ENCODE peak calls at places on chromosome 3, in seven cellular contexts. V, P, S, G, L, U and C are unnamed samples.
A peak's percentile ranks its signal among the peaks of the same experiment; 100 is the strongest.

GRCh38 chr3:46954178-46954577 is 22.4 kb downstream of the CCDC12 start:
- DNase-seq in P (no peak), U (no peak), G (no peak), V (no peak), S (no peak), L (no peak), C (no peak)

GRCh38 chr3:151058742-151059141 is 26.7 kb upstream of the MED12L start:
- DNase-seq in S (no peak), U (no peak), G (no peak), V (no peak), P (no peak), L (no peak), C (no peak)

GRCh38 chr3:13229291-13229949 is 156.2 kb upstream of the IQSEC1 start:
- DNase-seq in L (peak; percentile 37), U (peak; percentile 2), V (no peak), P (peak; percentile 71), S (peak; percentile 65), G (peak; percentile 72), C (peak; percentile 39)

GRCh38 chr3:120203016-120203415 is 82.0 kb downstream of the GPR156 start:
- DNase-seq in V (no peak), U (no peak), S (no peak), G (no peak), L (no peak), P (no peak), C (no peak)

GRCh38 chr3:82672966-82673365 is 911.5 kb upstream of the GBE1 start:
- DNase-seq in U (no peak), P (no peak), S (no peak), L (no peak), G (no peak), V (no peak), C (no peak)

GRCh38 chr3:15820911-15821310 is 23.1 kb upstream of the ANKRD28 start:
- DNase-seq in S (no peak), G (no peak), V (no peak), P (no peak), U (no peak), L (no peak), C (no peak)

GRCh38 chr3:160319322-160319721 is 79.7 kb downstream of the IFT80 start:
- DNase-seq in P (no peak), V (no peak), G (no peak), U (no peak), S (no peak), L (no peak), C (no peak)

GRCh38 chr3:44890258-44890657 is 15.8 kb downstream of the TGM4 start:
- DNase-seq in G (no peak), U (no peak), P (no peak), S (no peak), L (no peak), V (no peak), C (no peak)

GRCh38 chr3:98732239-98733054 is 30.7 kb upstream of the ST3GAL6 start:
- DNase-seq in V (peak; percentile 84), U (no peak), P (peak; percentile 79), S (peak; percentile 40), L (peak; percentile 82), G (no peak), C (peak; percentile 47)

GRCh38 chr3:123256256-123256655 is 54.5 kb downstream of the SEC22A start:
- DNase-seq in U (no peak), S (no peak), P (no peak), V (no peak), L (no peak), G (no peak), C (no peak)

GRCh38 chr3:10867384-10867783 is 51.4 kb downstream of the SLC6A11 start:
- DNase-seq in P (no peak), L (no peak), U (no peak), G (peak; percentile 28), S (no peak), V (peak; percentile 65), C (peak; percentile 30)

GRCh38 chr3:167587651-167588050 is 66.1 kb downstream of the WDR49 start:
- DNase-seq in U (no peak), P (no peak), G (no peak), S (no peak), V (no peak), L (no peak), C (no peak)

GRCh38 chr3:5613580-5613979 is 426.1 kb downstream of the EDEM1 start:
- DNase-seq in S (no peak), P (no peak), U (no peak), V (no peak), L (no peak), G (no peak), C (no peak)

GRCh38 chr3:71498053-71498452 is 85.5 kb downstream of the FOXP1 start:
- DNase-seq in S (no peak), P (no peak), L (no peak), V (no peak), U (no peak), G (no peak), C (no peak)

GRCh38 chr3:81643721-81644120 is 117.7 kb downstream of the GBE1 start:
- DNase-seq in V (no peak), U (no peak), S (peak; percentile 4), L (peak; percentile 9), G (no peak), P (peak; percentile 17), C (no peak)

GRCh38 chr3:191696356-191696755 is 235.4 kb downstream of the PYDC2 start:
- DNase-seq in V (no peak), U (no peak), P (no peak), S (no peak), L (no peak), G (no peak), C (no peak)

GRCh38 chr3:126014252-126014651 is 45.3 kb downstream of the ROPN1B start:
- DNase-seq in U (no peak), P (no peak), V (no peak), G (no peak), S (no peak), L (no peak), C (no peak)

GRCh38 chr3:29373016-29373690 is 92.3 kb downstream of the RBMS3 start:
- DNase-seq in V (no peak), L (no peak), P (no peak), U (no peak), S (no peak), G (no peak), C (no peak)

GRCh38 chr3:134369861-134370596 is 4.2 kb downstream of the AMOTL2 start:
- DNase-seq in G (no peak), U (no peak), S (no peak), P (no peak), V (no peak), L (no peak), C (no peak)

GRCh38 chr3:197367081-197367780 is 68.8 kb upstream of the DLG1 start:
- DNase-seq in S (no peak), G (no peak), L (peak; percentile 61), P (peak; percentile 16), V (no peak), U (no peak), C (no peak)

GRCh38 chr3:41308119-41308518 is 108.8 kb downstream of the CTNNB1 start:
- DNase-seq in V (no peak), G (no peak), L (no peak), U (no peak), P (peak; percentile 59), S (no peak), C (no peak)

GRCh38 chr3:38690185-38690584 is 40.7 kb upstream of the SCN5A start:
- DNase-seq in U (no peak), G (no peak), L (no peak), S (no peak), P (no peak), V (no peak), C (no peak)

GRCh38 chr3:170323371-170323770 is 34.1 kb upstream of the SKIL start:
- DNase-seq in P (no peak), S (no peak), V (peak; percentile 41), U (no peak), L (peak; percentile 28), G (no peak), C (no peak)

GRCh38 chr3:70071138-70071537 is 71.6 kb downstream of the SAMMSON start:
- DNase-seq in U (no peak), S (no peak), L (no peak), V (no peak), P (no peak), G (no peak), C (no peak)
- H3K4me3 ChIP-seq in U (no peak overlapping the region), S (no peak overlapping the region), L (no peak overlapping the region), V (no peak overlapping the region), P (no peak overlapping the region), G (no peak overlapping the region), C (no peak overlapping the region)

GRCh38 chr3:52017467-52018065 is 21.9 kb upstream of the RPL29 start:
- DNase-seq in U (no peak), G (no peak), L (no peak), S (no peak), V (no peak), P (no peak), C (no peak)
- H3K4me1 ChIP-seq in U (peaks cover 4% of the 10 kb centered on the region), G (peaks cover 42% of the 10 kb centered on the region), L (peaks cover 64% of the 10 kb centered on the region), S (peaks cover under 1% of the 10 kb centered on the region), V (no peaks in the 10 kb centered on the region), P (peaks cover 12% of the 10 kb centered on the region), C (peaks cover 26% of the 10 kb centered on the region)

GRCh38 chr3:189845069-189845468 is 213.9 kb downstream of the TP63 start:
- DNase-seq in U (no peak), G (no peak), P (no peak), S (no peak), V (no peak), L (no peak), C (no peak)

GRCh38 chr3:189849262-189849661 is 218.1 kb downstream of the TP63 start:
- DNase-seq in S (no peak), G (no peak), U (no peak), V (no peak), P (no peak), L (no peak), C (no peak)

GRCh38 chr3:189851682-189852081 is 220.5 kb downstream of the TP63 start:
- DNase-seq in L (no peak), P (no peak), G (no peak), V (no peak), U (no peak), S (no peak), C (no peak)

GRCh38 chr3:189853906-189854305 is 222.7 kb downstream of the TP63 start:
- DNase-seq in L (no peak), V (no peak), G (no peak), P (no peak), U (no peak), S (no peak), C (no peak)

GRCh38 chr3:189848636-189849035 is 217.4 kb downstream of the TP63 start:
- DNase-seq in L (no peak), V (no peak), U (no peak), S (no peak), G (no peak), P (no peak), C (no peak)
- TF ChIP-seq YY1 in L (no peak), V (no peak), U (no peak), S (no peak), G (no peak), P (no peak), C (no peak)

DNA sequence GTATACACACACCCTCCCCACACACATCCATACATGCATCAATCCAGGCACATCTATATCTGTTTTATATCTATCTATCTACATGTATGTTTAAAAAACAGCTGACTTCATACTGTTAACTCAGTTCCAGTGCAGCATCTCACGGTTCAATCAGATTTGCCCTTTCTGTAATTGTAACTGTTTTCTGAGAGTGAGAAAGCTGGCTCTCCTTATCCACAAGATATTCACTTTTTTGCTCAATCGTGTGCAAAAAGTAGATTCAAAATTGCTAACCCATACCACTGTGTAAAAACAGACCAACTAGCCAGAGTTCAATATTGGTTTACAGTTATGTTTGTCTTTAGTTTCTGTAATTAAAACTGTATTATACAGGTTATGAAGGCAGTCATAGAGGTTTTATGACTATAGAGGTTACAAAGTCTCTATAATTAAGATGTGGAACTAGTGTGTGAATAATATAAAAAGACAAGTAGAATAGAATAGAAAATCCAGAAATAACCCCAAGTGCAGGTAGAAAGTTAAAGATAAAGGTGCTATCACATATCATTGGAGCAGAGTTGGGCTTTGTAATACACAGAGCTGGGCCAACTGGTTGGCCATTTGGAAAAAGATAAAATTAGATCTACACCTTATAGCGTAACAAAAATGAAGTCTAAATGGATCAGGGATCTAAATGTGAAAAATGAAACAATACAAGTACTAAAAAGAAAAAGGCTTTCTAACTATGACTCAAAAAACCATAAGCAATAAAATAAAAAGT is 20.1 kb upstream of the MCF2L2 start:
- DNase-seq in L (no peak), G (no peak), U (no peak), V (no peak), P (no peak), S (no peak), C (no peak)
- H3K4me3 ChIP-seq in L (peak overlapping the region; percentile 97), G (peak overlapping the region; percentile 76), U (no peak overlapping the region), V (peak overlapping the region; percentile 93), P (peak overlapping the region; percentile 95), S (peak overlapping the region; percentile 90), C (peak overlapping the region; percentile 93)